ENCODE peak calls at places on chromosome 11, in six cellular contexts. I is Karpas-422, A is kidney, R is GM23248, V is PC-3, K is H1. U is an unnamed sample.

GRCh38 chr11:96079691-96080090 is 155.8 kb upstream of the MTMR2 start:
- DNase-seq in I (no peak), A (no peak), R (no peak), V (no peak), K (no peak), U (no peak)

GRCh38 chr11:134244593-134244992 is 8.6 kb downstream of the THYN1 start:
- DNase-seq in I (peak; percentile 67), A (no peak), R (peak; percentile 45), V (peak; percentile 48), K (no peak), U (peak; percentile 63)

GRCh38 chr11:67437082-67437821 is at the start of gene PTPRCAP:
- DNase-seq in I (peak; percentile 93), A (peak; percentile 85), R (no peak), V (no peak), K (peak; percentile 38), U (no peak)

GRCh38 chr11:10894666-10895065 is 36.8 kb upstream of the ZBED5 start:
- DNase-seq in I (no peak), A (no peak), R (no peak), V (no peak), K (no peak), U (no peak)

GRCh38 chr11:2884424-2884815 is 1.2 kb downstream of the CDKN1C start:
- DNase-seq in I (no peak), A (peak; percentile 88), R (peak; percentile 30), V (peak; percentile 32), K (no peak), U (peak; percentile 75)

GRCh38 chr11:73273246-73273890 is 1.2 kb downstream of the P2RY6 start:
- DNase-seq in I (no peak), A (no peak), R (no peak), V (no peak), K (no peak), U (peak; percentile 40)

GRCh38 chr11:102991776-102992175 is 36.2 kb upstream of the MMP13 start:
- DNase-seq in I (no peak), A (no peak), R (no peak), V (no peak), K (no peak), U (no peak)

GRCh38 chr11:79902493-79902892 is 461.7 kb upstream of the TENM4 start:
- DNase-seq in I (no peak), A (no peak), R (no peak), V (peak; percentile 5), K (no peak), U (no peak)

GRCh38 chr11:74221816-74222215 is 50.7 kb downstream of the PPME1 start:
- DNase-seq in I (no peak), A (no peak), R (no peak), V (no peak), K (no peak), U (no peak)

GRCh38 chr11:8905528-8906165 is 5.3 kb upstream of the AKIP1 start:
- DNase-seq in I (peak; percentile 36), A (no peak), R (peak; percentile 96), V (peak; percentile 39), K (no peak), U (no peak)
- H3K9ac ChIP-seq in I (no peak overlapping the region), A (no peak overlapping the region), R (peak overlapping the region; percentile 28), V (no peak overlapping the region), K (no peak overlapping the region), U (no peak overlapping the region)

GRCh38 chr11:61955416-61956135 is 5.4 kb downstream of the BEST1 start:
- DNase-seq in I (no peak), A (peak; percentile 85), R (peak; percentile 67), V (no peak), K (peak; percentile 83), U (peak; percentile 91)
- H3K36me3 ChIP-seq in I (no peaks in the 10 kb centered on the region), A (no peaks in the 10 kb centered on the region), R (peaks cover 4% of the 10 kb centered on the region), V (no peaks in the 10 kb centered on the region), K (no peaks in the 10 kb centered on the region), U (no peaks in the 10 kb centered on the region)

DNA sequence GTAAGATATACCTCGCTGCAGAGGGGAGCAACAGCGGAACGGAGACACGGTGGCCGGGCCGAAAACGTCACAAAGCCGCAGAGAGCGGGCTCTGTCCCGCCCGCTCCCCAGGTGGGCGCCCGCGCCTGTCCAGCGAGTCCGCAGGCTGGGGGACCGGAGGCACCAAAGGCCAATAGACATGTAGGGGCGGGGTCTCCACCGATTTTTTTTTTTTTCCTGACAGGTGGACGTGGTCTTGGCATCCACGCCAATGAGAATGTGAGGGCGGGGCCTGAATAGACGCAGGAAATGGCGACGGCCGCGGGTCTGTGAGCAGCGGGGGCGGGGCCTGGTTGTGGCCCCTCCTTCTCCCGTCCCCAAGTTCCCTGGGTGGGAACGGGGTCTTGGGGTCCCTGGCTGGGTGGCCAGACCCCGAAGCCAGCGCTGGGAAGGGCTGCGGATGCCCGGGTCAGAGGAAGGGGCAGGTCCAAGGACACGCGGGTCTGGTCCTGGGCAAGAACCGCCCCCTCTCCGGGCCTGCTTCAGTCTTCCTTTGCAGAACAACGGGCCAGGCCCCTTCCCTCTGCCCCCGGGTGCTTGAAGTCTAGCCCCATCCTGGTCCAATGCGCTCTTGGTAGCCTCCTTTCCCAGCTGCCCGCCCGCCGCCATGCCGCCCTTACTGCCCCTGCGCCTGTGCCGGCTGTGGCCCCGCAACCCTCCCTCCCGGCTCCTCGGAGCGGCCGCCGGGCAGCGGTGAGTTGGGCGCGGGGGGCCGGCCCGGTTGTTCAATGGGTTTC is at the start of gene DNAJC4:
- DNase-seq in I (peak; percentile 97), A (peak; percentile 96), R (peak; percentile 91), V (peak; percentile 97), K (no peak), U (peak; percentile 98)
- H3K9ac ChIP-seq in I (peak within 1 kb of the TSS; percentile 74), A (peak within 1 kb of the TSS; percentile 78), R (peak within 1 kb of the TSS; percentile 79), V (peak within 1 kb of the TSS; percentile 71), K (peak within 1 kb of the TSS; percentile 76), U (peak within 1 kb of the TSS; percentile 49)

GRCh38 chr11:61369372-61370348 is 7.5 kb downstream of the TMEM138 start:
- DNase-seq in I (no peak), A (peak; percentile 91), R (peak; percentile 84), V (no peak), K (no peak), U (no peak)
- H3K36me3 ChIP-seq in I (peaks cover 39% of the 10 kb centered on the region), A (peaks cover 13% of the 10 kb centered on the region), R (peaks cover 26% of the 10 kb centered on the region), V (peaks cover 67% of the 10 kb centered on the region), K (peaks cover 83% of the 10 kb centered on the region), U (peaks cover 77% of the 10 kb centered on the region)

GRCh38 chr11:119356349-119357031 is 10.0 kb upstream of the MFRP start:
- DNase-seq in I (peak; percentile 80), A (peak; percentile 95), R (peak; percentile 91), V (peak; percentile 70), K (no peak), U (peak; percentile 95)

GRCh38 chr11:119357069-119357468 is 10.6 kb upstream of the MFRP start:
- DNase-seq in I (no peak), A (no peak), R (no peak), V (no peak), K (no peak), U (no peak)

GRCh38 chr11:119361961-119362725 is 15.6 kb upstream of the MFRP start:
- DNase-seq in I (no peak), A (peak; percentile 5), R (no peak), V (no peak), K (no peak), U (peak; percentile 44)

GRCh38 chr11:119361056-119361787 is 14.7 kb upstream of the MFRP start:
- DNase-seq in I (peak; percentile 83), A (peak; percentile 88), R (peak; percentile 92), V (peak; percentile 97), K (no peak), U (peak; percentile 90)

DNA sequence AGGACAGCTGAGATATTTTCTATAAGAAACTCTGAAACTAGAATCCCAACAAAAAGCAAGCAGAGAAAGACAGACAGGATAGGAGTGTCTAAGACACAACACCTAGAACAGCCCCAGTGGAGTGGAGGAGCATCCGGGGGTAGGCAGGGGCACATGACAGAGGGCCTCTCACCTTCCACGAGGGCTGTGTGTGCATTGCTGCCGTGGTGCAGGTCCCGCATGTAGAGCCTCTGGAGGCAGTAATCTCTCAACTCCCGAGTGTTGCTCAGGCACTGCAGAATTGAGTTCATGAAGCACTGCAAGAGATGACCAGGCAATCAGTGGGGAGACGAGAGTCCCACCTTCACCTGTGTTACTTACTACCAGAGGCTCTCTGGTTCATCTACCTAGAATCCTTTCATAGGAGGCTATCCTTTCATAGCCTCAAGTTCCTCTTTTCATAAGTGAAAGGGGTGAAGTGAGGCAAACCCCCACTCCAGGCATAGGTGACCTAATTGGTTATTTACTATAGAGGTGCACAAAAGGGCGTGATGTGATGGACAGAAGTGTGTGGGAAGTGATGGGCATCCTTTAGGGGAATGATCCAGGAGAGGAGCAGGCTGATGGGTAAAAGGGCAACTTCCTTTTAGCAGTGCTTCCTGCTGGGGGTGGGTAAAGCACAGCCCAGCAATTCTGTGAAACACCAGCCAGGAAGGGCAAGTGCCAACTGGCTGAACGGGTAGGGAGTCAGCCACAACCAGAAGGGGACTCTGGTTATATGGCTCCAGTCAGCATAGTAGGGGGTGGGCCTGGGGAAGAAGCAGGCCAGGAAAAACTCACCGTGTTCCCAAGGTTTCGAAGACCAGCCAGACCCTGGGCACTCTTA is 13.1 kb upstream of the MFRP start:
- DNase-seq in I (peak; percentile 58), A (peak; percentile 61), R (no peak), V (peak; percentile 49), K (no peak), U (no peak)
- H3K9ac ChIP-seq in I (peak overlapping the region; percentile 49), A (peak overlapping the region; percentile 9), R (no peak overlapping the region), V (no peak overlapping the region), K (no peak overlapping the region), U (no peak overlapping the region)

DNA sequence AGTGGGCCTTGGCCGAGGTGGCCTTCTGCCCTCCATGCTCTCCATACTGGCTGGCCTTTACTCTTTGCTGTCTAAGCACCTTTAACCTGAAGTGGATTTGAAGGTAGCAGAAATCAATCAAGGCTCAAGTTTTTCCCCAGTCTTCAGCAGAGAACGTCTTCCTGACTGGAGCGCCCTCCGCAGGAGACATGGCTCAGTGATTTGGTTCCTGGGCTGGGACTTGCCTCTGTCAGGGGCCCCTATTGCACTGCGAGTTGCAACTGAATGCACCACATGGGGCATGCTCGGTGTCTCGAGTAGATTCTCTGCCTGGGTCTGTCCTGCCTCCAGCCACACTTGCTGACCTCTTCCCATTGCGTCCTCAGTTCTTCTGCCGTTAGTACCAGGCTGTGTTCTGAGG is 79.6 kb downstream of the BMAL1 start:
- DNase-seq in I (no peak), A (no peak), R (no peak), V (no peak), K (no peak), U (peak; percentile 80)
- H3K36me3 ChIP-seq in I (no peaks in the 10 kb centered on the region), A (peaks cover 13% of the 10 kb centered on the region), R (peaks cover 38% of the 10 kb centered on the region), V (no peaks in the 10 kb centered on the region), K (no peaks in the 10 kb centered on the region), U (no peaks in the 10 kb centered on the region)

GRCh38 chr11:27718853-27719574 is 18.8 kb upstream of the BDNF start:
- DNase-seq in I (no peak), A (peak; percentile 63), R (peak; percentile 86), V (peak; percentile 47), K (no peak), U (peak; percentile 90)
- H3K9ac ChIP-seq in I (no peak overlapping the region), A (no peak overlapping the region), R (peak overlapping the region; percentile 81), V (peak overlapping the region; percentile 65), K (peak overlapping the region; percentile 80), U (peak overlapping the region; percentile 73)